ENCODE peak calls at places on chromosomes 7 and 10, in four cellular contexts. One of them, this sample, is unnamed.
A peak's percentile ranks its signal among the peaks of the same experiment; 100 is the strongest.

GRCh38 chr10:78419481-78420265 is 386.0 kb downstream of the RPS24 start:
- DNase-seq in HCT116: no peak
- DNase-seq in H1: no peak
- DNase-seq in HepG2: no peak
- DNase-seq in this sample: no peak

GRCh38 chr7:77561354-77561753 is 24.3 kb downstream of the PTPN12 start:
- DNase-seq in HCT116: no peak
- DNase-seq in H1: no peak
- DNase-seq in HepG2: no peak
- DNase-seq in this sample: no peak

GRCh38 chr10:123318516-123318915 is 164.3 kb downstream of the BUB3 start:
- DNase-seq in HCT116: no peak
- DNase-seq in H1: peak; percentile 17
- DNase-seq in HepG2: no peak
- DNase-seq in this sample: no peak

GRCh38 chr7:44959956-44960640 is 18.7 kb downstream of the MYO1G start:
- DNase-seq in HCT116: no peak
- DNase-seq in H1: no peak
- DNase-seq in HepG2: no peak
- DNase-seq in this sample: no peak

GRCh38 chr7:77338260-77338659 is 77.9 kb downstream of the GSAP start:
- DNase-seq in HCT116: no peak
- DNase-seq in H1: no peak
- DNase-seq in HepG2: no peak
- DNase-seq in this sample: no peak

GRCh38 chr7:157951300-157952049 is 614.7 kb downstream of the DNAJB6 start:
- DNase-seq in HCT116: no peak
- DNase-seq in H1: no peak
- DNase-seq in HepG2: no peak
- DNase-seq in this sample: no peak

GRCh38 chr7:4683043-4683883 is 1.2 kb downstream of the FOXK1 start:
- DNase-seq in HCT116: no peak
- DNase-seq in H1: no peak
- DNase-seq in HepG2: no peak
- DNase-seq in this sample: no peak

GRCh38 chr10:48658243-48658888 is 26.3 kb upstream of the WDFY4 start:
- DNase-seq in HCT116: peak; percentile 55
- DNase-seq in H1: peak; percentile 92
- DNase-seq in HepG2: peak; percentile 56
- DNase-seq in this sample: peak; percentile 87

GRCh38 chr10:95499482-95499989 is 61.6 kb downstream of the SORBS1 start:
- DNase-seq in HCT116: no peak
- DNase-seq in H1: no peak
- DNase-seq in HepG2: peak; percentile 73
- DNase-seq in this sample: no peak

GRCh38 chr10:122373713-122374112 is 795 bp upstream of the PLEKHA1 start:
- DNase-seq in HCT116: no peak
- DNase-seq in H1: no peak
- DNase-seq in HepG2: peak; percentile 50
- DNase-seq in this sample: no peak

GRCh38 chr10:43965033-43965917 is 316.6 kb upstream of the ZNF32 start:
- DNase-seq in HCT116: no peak
- DNase-seq in H1: no peak
- DNase-seq in HepG2: no peak
- DNase-seq in this sample: no peak

GRCh38 chr7:54996391-54996790 is 22.4 kb upstream of the EGFR start:
- DNase-seq in HCT116: no peak
- DNase-seq in H1: no peak
- DNase-seq in HepG2: no peak
- DNase-seq in this sample: no peak

GRCh38 chr10:78763651-78764395 is 304.9 kb upstream of the ZMIZ1 start:
- DNase-seq in HCT116: no peak
- DNase-seq in H1: no peak
- DNase-seq in HepG2: no peak
- DNase-seq in this sample: no peak

GRCh38 chr7:118239014-118239413 is 14.5 kb downstream of the ANKRD7 start:
- DNase-seq in HCT116: no peak
- DNase-seq in H1: peak; percentile 52
- DNase-seq in HepG2: no peak
- DNase-seq in this sample: peak; percentile 65

GRCh38 chr10:44828515-44829142 is 82.5 kb upstream of the TMEM72 start:
- DNase-seq in HCT116: no peak
- DNase-seq in H1: no peak
- DNase-seq in HepG2: no peak
- DNase-seq in this sample: no peak

GRCh38 chr7:636396-636795 is 90.1 kb upstream of the DNAAF5 start:
- DNase-seq in HCT116: peak; percentile 65
- DNase-seq in H1: no peak
- DNase-seq in HepG2: peak; percentile 12
- DNase-seq in this sample: peak; percentile 27

GRCh38 chr7:69147631-69148030 is 450.6 kb upstream of the AUTS2 start:
- DNase-seq in HCT116: no peak
- DNase-seq in H1: no peak
- DNase-seq in HepG2: no peak
- DNase-seq in this sample: no peak

DNA sequence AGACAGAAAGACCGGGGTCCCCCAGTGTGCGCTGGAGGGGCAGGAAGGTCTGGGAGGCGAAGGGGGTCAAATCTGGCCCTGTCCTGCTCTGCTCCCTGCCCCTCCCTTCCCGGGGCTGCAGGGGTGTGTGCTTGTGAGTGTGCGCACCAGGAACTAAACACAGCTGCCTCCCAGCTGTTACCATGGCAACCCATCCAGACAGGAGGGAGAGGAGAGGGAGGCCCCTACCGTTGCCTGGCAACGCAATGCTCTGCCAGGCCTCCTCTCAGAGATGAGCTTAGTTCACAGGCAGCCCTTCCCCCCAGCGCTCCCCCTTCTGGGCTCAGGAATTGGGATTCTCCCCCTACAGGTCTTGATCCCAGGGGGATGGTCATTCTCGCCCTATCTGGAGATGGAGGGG is 6.1 kb downstream of the NYAP1 start:
- DNase-seq in HCT116: no peak
- DNase-seq in H1: peak; percentile 81
- DNase-seq in HepG2: peak; percentile 89
- DNase-seq in this sample: peak; percentile 85
- TF ChIP-seq CTCF in HCT116: no peak
- TF ChIP-seq CTCF in H1: no peak
- TF ChIP-seq CTCF in HepG2: no peak
- TF ChIP-seq CTCF in this sample: no peak

GRCh38 chr10:114174462-114175190 is 623 bp upstream of the CCDC186 start:
- DNase-seq in HCT116: no peak
- DNase-seq in H1: no peak
- DNase-seq in HepG2: no peak
- DNase-seq in this sample: no peak
- TF ChIP-seq SP1 in HCT116: peak; percentile 15
- TF ChIP-seq SP1 in H1: no peak
- TF ChIP-seq SP1 in HepG2: no peak
- TF ChIP-seq SP1 in this sample: no peak

GRCh38 chr7:15358112-15358511 is 203.7 kb downstream of the AGMO start:
- DNase-seq in HCT116: no peak
- DNase-seq in H1: no peak
- DNase-seq in HepG2: no peak
- DNase-seq in this sample: no peak
- TF ChIP-seq CTCF in HCT116: no peak
- TF ChIP-seq CTCF in H1: no peak
- TF ChIP-seq CTCF in HepG2: no peak
- TF ChIP-seq CTCF in this sample: no peak

GRCh38 chr10:60666221-60666620 is 112.1 kb upstream of the CDK1 start:
- DNase-seq in HCT116: no peak
- DNase-seq in H1: no peak
- DNase-seq in HepG2: no peak
- DNase-seq in this sample: no peak
- TF ChIP-seq SP1 in HCT116: no peak
- TF ChIP-seq SP1 in H1: no peak
- TF ChIP-seq SP1 in HepG2: no peak
- TF ChIP-seq SP1 in this sample: no peak

DNA sequence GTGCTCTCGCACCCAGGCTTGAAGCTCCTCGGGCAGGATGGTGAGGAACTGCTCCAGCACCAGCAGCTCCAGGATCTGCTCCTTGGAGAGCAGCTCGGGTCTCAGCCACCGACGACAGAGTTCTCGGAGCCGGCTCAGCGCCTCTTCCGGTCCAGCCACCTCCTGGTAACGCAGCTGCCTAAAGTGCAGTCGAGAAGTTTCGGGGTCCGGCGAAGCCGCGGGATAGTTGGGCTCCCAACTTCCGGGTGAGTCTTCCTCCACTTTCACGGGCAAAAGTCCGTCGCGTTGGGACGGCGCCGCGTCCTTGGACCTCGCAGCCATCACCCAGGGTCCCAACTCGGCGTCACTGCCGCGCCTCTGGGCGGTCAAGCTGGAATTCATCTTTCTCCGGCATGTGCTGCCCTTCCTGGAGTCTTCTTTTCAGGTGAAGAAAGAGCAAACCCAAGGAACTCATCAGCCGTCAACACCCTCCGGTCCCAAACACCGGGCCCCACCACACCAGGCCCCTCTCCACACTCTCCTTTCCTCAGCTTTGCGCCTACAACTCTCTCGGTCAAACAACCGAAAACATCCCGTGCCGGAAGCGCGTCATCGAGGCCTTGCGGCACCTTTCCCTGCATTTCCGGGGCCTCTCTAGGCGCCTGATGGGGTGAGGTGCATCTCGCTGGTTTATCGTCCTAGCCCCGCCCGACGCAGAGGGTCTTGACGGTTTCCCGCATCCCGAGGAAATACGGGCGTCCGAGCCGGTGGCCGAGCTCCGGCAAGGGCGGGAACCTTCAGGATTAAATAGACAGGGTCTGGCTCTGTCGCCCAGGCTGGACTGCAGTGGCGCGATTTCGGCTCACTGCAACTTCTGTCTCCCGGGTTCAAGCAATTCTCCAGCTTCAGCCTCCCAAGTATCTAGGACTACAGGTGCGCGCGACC is at the start of gene ZNF394:
- DNase-seq in HCT116: peak; percentile 87
- DNase-seq in H1: peak; percentile 92
- DNase-seq in HepG2: peak; percentile 90
- DNase-seq in this sample: peak; percentile 93
- TF ChIP-seq CTCF in HCT116: no peak
- TF ChIP-seq CTCF in H1: peak; percentile 4
- TF ChIP-seq CTCF in HepG2: peak; percentile 20
- TF ChIP-seq CTCF in this sample: no peak

GRCh38 chr7:25669954-25670841 is 441.9 kb upstream of the NPVF start:
- DNase-seq in HCT116: no peak
- DNase-seq in H1: no peak
- DNase-seq in HepG2: no peak
- DNase-seq in this sample: no peak
- TF ChIP-seq SP1 in HCT116: no peak
- TF ChIP-seq SP1 in H1: no peak
- TF ChIP-seq SP1 in HepG2: no peak
- TF ChIP-seq SP1 in this sample: no peak

GRCh38 chr7:52592698-52593097 is 442.7 kb upstream of the POM121L12 start:
- DNase-seq in HCT116: no peak
- DNase-seq in H1: no peak
- DNase-seq in HepG2: no peak
- DNase-seq in this sample: no peak
- TF ChIP-seq CTCF in HCT116: no peak
- TF ChIP-seq CTCF in H1: no peak
- TF ChIP-seq CTCF in HepG2: no peak
- TF ChIP-seq CTCF in this sample: no peak

This sample was measured in WTC11.